ENCODE peak calls at places on chromosomes 4 and X, in five cellular contexts. One of them, this sample, is unnamed.

GRCh38 chr4:134687646-134688628 is 486.3 kb upstream of the PABPC4L start:
- DNase-seq in astrocyte: no peak
- DNase-seq in glutamatergic neuron: no peak
- DNase-seq in body of pancreas: no peak
- DNase-seq in nephron progenitor cell: no peak
- DNase-seq in this sample: no peak

GRCh38 chr4:15598644-15599043 is 56.5 kb downstream of the FBXL5 start:
- DNase-seq in astrocyte: peak; percentile 61
- DNase-seq in glutamatergic neuron: no peak
- DNase-seq in nephron progenitor cell: no peak
- DNase-seq in body of pancreas: no peak
- DNase-seq in this sample: no peak

GRCh38 chr4:30842142-30842541 is 122.0 kb downstream of the PCDH7 start:
- DNase-seq in body of pancreas: no peak
- DNase-seq in glutamatergic neuron: no peak
- DNase-seq in nephron progenitor cell: no peak
- DNase-seq in astrocyte: no peak
- DNase-seq in this sample: no peak

GRCh38 chr4:123588631-123589223 is 192.1 kb downstream of the SPRY1 start:
- DNase-seq in body of pancreas: no peak
- DNase-seq in astrocyte: peak; percentile 81
- DNase-seq in nephron progenitor cell: no peak
- DNase-seq in glutamatergic neuron: no peak
- DNase-seq in this sample: no peak

GRCh38 chr4:169397762-169398161 is 127.0 kb upstream of the SH3RF1 start:
- DNase-seq in nephron progenitor cell: no peak
- DNase-seq in body of pancreas: no peak
- DNase-seq in glutamatergic neuron: no peak
- DNase-seq in astrocyte: peak; percentile 55
- DNase-seq in this sample: no peak

GRCh38 chrX:149631293-149632165 is at the start of gene TMEM185A:
- DNase-seq in glutamatergic neuron: peak; percentile 83
- DNase-seq in nephron progenitor cell: peak; percentile 81
- DNase-seq in astrocyte: peak; percentile 9
- DNase-seq in body of pancreas: peak; percentile 80
- DNase-seq in this sample: peak; percentile 80

GRCh38 chr4:81164623-81165416 is 50.2 kb downstream of the PRKG2 start:
- DNase-seq in astrocyte: peak; percentile 67
- DNase-seq in nephron progenitor cell: no peak
- DNase-seq in glutamatergic neuron: no peak
- DNase-seq in body of pancreas: no peak
- DNase-seq in this sample: peak; percentile 5

GRCh38 chr4:166021617-166022016 is 148.6 kb downstream of the TLL1 start:
- DNase-seq in astrocyte: no peak
- DNase-seq in nephron progenitor cell: no peak
- DNase-seq in body of pancreas: no peak
- DNase-seq in glutamatergic neuron: no peak
- DNase-seq in this sample: no peak

GRCh38 chrX:101260435-101260834 is 30.7 kb downstream of the TAF7L start:
- DNase-seq in astrocyte: no peak
- DNase-seq in nephron progenitor cell: no peak
- DNase-seq in body of pancreas: no peak
- DNase-seq in glutamatergic neuron: no peak
- DNase-seq in this sample: no peak

GRCh38 chrX:150456466-150456865 is 93.3 kb downstream of the MAMLD1 start:
- DNase-seq in nephron progenitor cell: no peak
- DNase-seq in glutamatergic neuron: no peak
- DNase-seq in body of pancreas: no peak
- DNase-seq in astrocyte: no peak
- DNase-seq in this sample: no peak

GRCh38 chr4:98262431-98262830 is 1.2 kb downstream of the RAP1GDS1 start:
- DNase-seq in nephron progenitor cell: no peak
- DNase-seq in body of pancreas: peak; percentile 61
- DNase-seq in astrocyte: no peak
- DNase-seq in glutamatergic neuron: no peak
- DNase-seq in this sample: no peak

GRCh38 chrX:66328950-66329596 is 165.0 kb downstream of the HEPH start:
- DNase-seq in body of pancreas: no peak
- DNase-seq in glutamatergic neuron: no peak
- DNase-seq in astrocyte: no peak
- DNase-seq in nephron progenitor cell: peak; percentile 1
- DNase-seq in this sample: no peak

GRCh38 chr4:17494833-17495232 is 17.1 kb downstream of the QDPR start:
- DNase-seq in glutamatergic neuron: no peak
- DNase-seq in astrocyte: no peak
- DNase-seq in nephron progenitor cell: no peak
- DNase-seq in body of pancreas: no peak
- DNase-seq in this sample: no peak

GRCh38 chrX:150036181-150036580 is 97.9 kb upstream of the EOLA2 start:
- DNase-seq in glutamatergic neuron: no peak
- DNase-seq in body of pancreas: peak; percentile 19
- DNase-seq in astrocyte: peak; percentile 49
- DNase-seq in nephron progenitor cell: no peak
- DNase-seq in this sample: no peak

GRCh38 chr4:141922224-141922623 is 285.8 kb downstream of the IL15 start:
- DNase-seq in body of pancreas: no peak
- DNase-seq in astrocyte: peak; percentile 20
- DNase-seq in nephron progenitor cell: no peak
- DNase-seq in glutamatergic neuron: no peak
- DNase-seq in this sample: no peak

GRCh38 chrX:19724409-19724808 is 163.0 kb downstream of the SH3KBP1 start:
- DNase-seq in body of pancreas: no peak
- DNase-seq in nephron progenitor cell: no peak
- DNase-seq in astrocyte: no peak
- DNase-seq in glutamatergic neuron: no peak
- DNase-seq in this sample: no peak

GRCh38 chr4:74105656-74106275 is 6.8 kb upstream of the CXCL2 start:
- DNase-seq in body of pancreas: no peak
- DNase-seq in astrocyte: no peak
- DNase-seq in glutamatergic neuron: no peak
- DNase-seq in nephron progenitor cell: no peak
- DNase-seq in this sample: no peak

GRCh38 chr4:78612398-78613005 is 60.9 kb downstream of the ANXA3 start:
- DNase-seq in nephron progenitor cell: no peak
- DNase-seq in astrocyte: no peak
- DNase-seq in glutamatergic neuron: no peak
- DNase-seq in body of pancreas: peak; percentile 49
- DNase-seq in this sample: peak; percentile 30

GRCh38 chr4:129929052-129929451 is 833.1 kb downstream of the C4orf33 start:
- DNase-seq in astrocyte: no peak
- DNase-seq in body of pancreas: no peak
- DNase-seq in nephron progenitor cell: no peak
- DNase-seq in glutamatergic neuron: no peak
- DNase-seq in this sample: no peak

GRCh38 chr4:102779204-102779603 is 18.4 kb upstream of the MANBA start:
- DNase-seq in body of pancreas: no peak
- DNase-seq in glutamatergic neuron: no peak
- DNase-seq in astrocyte: no peak
- DNase-seq in nephron progenitor cell: no peak
- DNase-seq in this sample: no peak

GRCh38 chr4:3527914-3528876 is 4.0 kb downstream of the LRPAP1 start:
- DNase-seq in nephron progenitor cell: no peak
- DNase-seq in glutamatergic neuron: no peak
- DNase-seq in astrocyte: no peak
- DNase-seq in body of pancreas: no peak
- DNase-seq in this sample: no peak

GRCh38 chr4:172515266-172515879 is 653.2 kb upstream of the GALNT7 start:
- DNase-seq in glutamatergic neuron: no peak
- DNase-seq in astrocyte: peak; percentile 54
- DNase-seq in nephron progenitor cell: no peak
- DNase-seq in body of pancreas: no peak
- DNase-seq in this sample: no peak

GRCh38 chrX:115940888-115941332 is 229.6 kb upstream of the AGTR2 start:
- DNase-seq in glutamatergic neuron: peak; percentile 28
- DNase-seq in nephron progenitor cell: no peak
- DNase-seq in body of pancreas: peak; percentile 90
- DNase-seq in astrocyte: no peak
- DNase-seq in this sample: peak; percentile 6

GRCh38 chr4:48262926-48263325 is 6.7 kb downstream of the TEC start:
- DNase-seq in glutamatergic neuron: no peak
- DNase-seq in nephron progenitor cell: no peak
- DNase-seq in body of pancreas: no peak
- DNase-seq in astrocyte: peak; percentile 63
- DNase-seq in this sample: no peak

GRCh38 chr4:105978684-105979296 is 83.5 kb downstream of the NPNT start:
- DNase-seq in astrocyte: peak; percentile 55
- DNase-seq in body of pancreas: peak; percentile 26
- DNase-seq in nephron progenitor cell: peak; percentile 16
- DNase-seq in glutamatergic neuron: peak; percentile 23
- DNase-seq in this sample: no peak

GRCh38 chr4:8071741-8072140 is 86.9 kb downstream of the ABLIM2 start:
- DNase-seq in astrocyte: no peak
- DNase-seq in glutamatergic neuron: no peak
- DNase-seq in body of pancreas: no peak
- DNase-seq in nephron progenitor cell: no peak
- DNase-seq in this sample: no peak

GRCh38 chr4:9867746-9868425 is 86.5 kb downstream of the DRD5 start:
- DNase-seq in body of pancreas: no peak
- DNase-seq in astrocyte: no peak
- DNase-seq in glutamatergic neuron: no peak
- DNase-seq in nephron progenitor cell: peak; percentile 23
- DNase-seq in this sample: no peak

GRCh38 chr4:140240237-140240636 is 86.3 kb upstream of the MAML3 start:
- DNase-seq in body of pancreas: no peak
- DNase-seq in astrocyte: no peak
- DNase-seq in nephron progenitor cell: peak; percentile 34
- DNase-seq in glutamatergic neuron: no peak
- DNase-seq in this sample: no peak

GRCh38 chr4:12729384-12729783 is 754.8 kb downstream of the RAB28 start:
- DNase-seq in body of pancreas: no peak
- DNase-seq in glutamatergic neuron: no peak
- DNase-seq in nephron progenitor cell: no peak
- DNase-seq in astrocyte: peak; percentile 1
- DNase-seq in this sample: no peak
- TF ChIP-seq CTCF in body of pancreas: no peak
- TF ChIP-seq CTCF in glutamatergic neuron: peak; percentile 87
- TF ChIP-seq CTCF in nephron progenitor cell: peak; percentile 65
- TF ChIP-seq CTCF in astrocyte: peak; percentile 24
- TF ChIP-seq CTCF in this sample: peak; percentile 81

GRCh38 chr4:877502-877901 is 51.6 kb upstream of the CPLX1 start:
- DNase-seq in body of pancreas: no peak
- DNase-seq in nephron progenitor cell: no peak
- DNase-seq in astrocyte: no peak
- DNase-seq in glutamatergic neuron: no peak
- DNase-seq in this sample: no peak

GRCh38 chr4:878796-879729 is 53.1 kb downstream of the GAK start:
- DNase-seq in astrocyte: no peak
- DNase-seq in body of pancreas: no peak
- DNase-seq in nephron progenitor cell: no peak
- DNase-seq in glutamatergic neuron: no peak
- DNase-seq in this sample: peak; percentile 65

GRCh38 chr4:875818-876423 is 50.0 kb upstream of the CPLX1 start:
- DNase-seq in glutamatergic neuron: no peak
- DNase-seq in astrocyte: no peak
- DNase-seq in body of pancreas: no peak
- DNase-seq in nephron progenitor cell: no peak
- DNase-seq in this sample: no peak

GRCh38 chr4:874971-875817 is 49.3 kb upstream of the CPLX1 start:
- DNase-seq in astrocyte: no peak
- DNase-seq in glutamatergic neuron: no peak
- DNase-seq in body of pancreas: no peak
- DNase-seq in nephron progenitor cell: no peak
- DNase-seq in this sample: no peak

DNA sequence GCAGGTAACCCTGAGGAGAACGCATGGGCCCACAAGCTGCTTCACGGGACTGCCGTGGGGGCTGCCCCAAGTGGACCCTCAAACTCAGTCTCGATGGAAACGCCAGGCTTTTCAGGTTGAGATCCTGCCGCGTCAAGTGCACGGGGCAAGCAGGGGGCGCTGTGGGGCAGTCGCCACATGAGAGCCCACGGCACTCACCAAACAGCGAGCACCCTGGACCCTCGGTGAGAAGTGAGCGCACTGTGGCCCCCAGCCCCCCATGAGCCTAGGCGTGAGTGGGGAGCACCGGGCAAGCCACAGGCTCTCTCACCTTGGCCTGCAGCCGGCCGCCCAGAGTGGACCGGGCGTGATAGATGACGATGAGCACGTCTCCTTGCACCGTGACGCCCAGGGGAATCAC is 50.9 kb upstream of the CPLX1 start:
- DNase-seq in nephron progenitor cell: peak; percentile 41
- DNase-seq in body of pancreas: no peak
- DNase-seq in glutamatergic neuron: peak; percentile 41
- DNase-seq in astrocyte: no peak
- DNase-seq in this sample: peak; percentile 18
- TF ChIP-seq CTCF in nephron progenitor cell: peak; percentile 27
- TF ChIP-seq CTCF in body of pancreas: peak; percentile 3
- TF ChIP-seq CTCF in glutamatergic neuron: peak; percentile 47
- TF ChIP-seq CTCF in astrocyte: no peak
- TF ChIP-seq CTCF in this sample: no peak

DNA sequence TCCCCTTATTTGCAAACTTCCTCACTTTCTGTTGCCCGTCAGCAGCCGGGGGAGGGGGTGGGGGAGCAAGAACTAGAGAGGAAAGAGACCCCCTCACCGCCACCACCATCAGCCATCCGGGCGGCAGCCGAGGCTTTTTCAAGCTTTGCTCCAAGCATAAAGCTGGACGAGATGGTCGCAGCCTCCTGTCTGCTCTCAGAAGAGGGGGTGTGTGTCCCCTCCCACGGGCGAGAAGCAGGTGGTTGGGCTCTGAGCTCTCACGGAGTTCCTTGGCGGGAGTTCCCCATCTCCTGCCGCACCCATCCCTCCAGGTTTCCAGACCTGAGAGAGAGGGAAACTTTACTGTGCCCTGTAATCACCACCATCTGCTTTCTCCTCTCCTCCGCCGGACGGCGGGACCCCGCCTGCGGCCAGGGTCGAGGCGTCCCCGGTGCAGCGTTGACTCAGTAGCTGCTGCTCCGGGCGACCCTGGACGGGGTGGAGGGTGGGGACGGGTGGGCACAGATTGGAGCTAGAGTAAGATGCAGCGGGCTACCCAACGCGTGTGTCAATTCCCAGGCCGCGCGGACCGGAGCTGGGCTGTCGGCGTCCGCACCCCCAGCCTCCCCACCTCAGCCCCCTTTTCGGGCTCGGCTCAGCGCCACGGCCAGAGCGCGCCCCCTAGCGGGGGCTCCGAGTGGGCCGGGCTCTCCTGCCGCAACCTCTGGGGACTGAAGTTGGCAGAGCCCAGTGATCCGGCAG is 4.8 kb upstream of the ARX start:
- DNase-seq in glutamatergic neuron: peak; percentile 60
- DNase-seq in nephron progenitor cell: peak; percentile 80
- DNase-seq in body of pancreas: no peak
- DNase-seq in astrocyte: no peak
- DNase-seq in this sample: peak; percentile 45
- TF ChIP-seq CTCF in glutamatergic neuron: peak; percentile 83
- TF ChIP-seq CTCF in nephron progenitor cell: peak; percentile 86
- TF ChIP-seq CTCF in body of pancreas: peak; percentile 38
- TF ChIP-seq CTCF in astrocyte: peak; percentile 20
- TF ChIP-seq CTCF in this sample: peak; percentile 64

GRCh38 chrX:39704590-39704989 is 393.2 kb downstream of the BCOR start:
- DNase-seq in body of pancreas: no peak
- DNase-seq in glutamatergic neuron: no peak
- DNase-seq in astrocyte: no peak
- DNase-seq in nephron progenitor cell: no peak
- DNase-seq in this sample: no peak

GRCh38 chrX:39709364-39709763 is 388.4 kb downstream of the BCOR start:
- DNase-seq in nephron progenitor cell: no peak
- DNase-seq in body of pancreas: no peak
- DNase-seq in astrocyte: no peak
- DNase-seq in glutamatergic neuron: no peak
- DNase-seq in this sample: no peak

GRCh38 chrX:39703307-39703706 is 394.5 kb downstream of the BCOR start:
- DNase-seq in nephron progenitor cell: no peak
- DNase-seq in astrocyte: no peak
- DNase-seq in body of pancreas: no peak
- DNase-seq in glutamatergic neuron: no peak
- DNase-seq in this sample: no peak

GRCh38 chrX:39705299-39705698 is 392.5 kb downstream of the BCOR start:
- DNase-seq in nephron progenitor cell: no peak
- DNase-seq in astrocyte: peak; percentile 83
- DNase-seq in body of pancreas: peak; percentile 62
- DNase-seq in glutamatergic neuron: no peak
- DNase-seq in this sample: peak; percentile 26
- TF ChIP-seq CTCF in nephron progenitor cell: peak; percentile 26
- TF ChIP-seq CTCF in astrocyte: peak; percentile 49
- TF ChIP-seq CTCF in body of pancreas: peak; percentile 56
- TF ChIP-seq CTCF in glutamatergic neuron: no peak
- TF ChIP-seq CTCF in this sample: no peak